ENCODE peak calls at places on chromosome 22, in eight cellular contexts. W is mucosa of gallbladder; C is NCI-H2081; Z is HS-27A; S is WTC11; Y is stimulated activated CD8-positive, alpha-beta memory T cell treated with anti-CD3 and anti-CD28 coated beads, Interleukin-15, amount 100 ng/mL, for 48 hours; F is ovary; I is sciatic nerve. D is an unnamed sample.

GRCh38 chr22:48781868-48782267 is 1045.8 kb downstream of the BRD1 start:
- DNase-seq in F (no peak), C (no peak), W (no peak), Z (no peak), I (no peak), Y (no peak), S (no peak), D (no peak)

GRCh38 chr22:32830473-32830872 is 29.0 kb downstream of the TIMP3 start:
- DNase-seq in W (peak), S (peak), Y (no peak), F (no peak), Z (no peak), I (no peak), C (no peak), D (no peak)

GRCh38 chr22:39283312-39284141 is 35.9 kb downstream of the RPL3 start:
- DNase-seq in S (no peak), Y (no peak), I (peak), Z (peak), C (no peak), F (no peak), W (peak), D (peak)

GRCh38 chr22:48866906-48867597 is 960.6 kb downstream of the BRD1 start:
- DNase-seq in C (no peak), Y (no peak), W (no peak), Z (no peak), I (peak), F (no peak), S (no peak), D (no peak)

GRCh38 chr22:24216541-24217209 is 28.2 kb downstream of the GGT5 start:
- DNase-seq in S (no peak), C (no peak), Y (peak), W (no peak), F (no peak), I (no peak), Z (no peak), D (no peak)

GRCh38 chr22:48083502-48083901 is 1321.1 kb downstream of the TBC1D22A start:
- DNase-seq in Y (no peak), W (no peak), Z (no peak), I (no peak), C (no peak), F (no peak), S (no peak), D (no peak)

GRCh38 chr22:27801197-27801615 is 350 bp downstream of the MN1 start:
- DNase-seq in Z (no peak), F (peak), S (peak), Y (no peak), C (peak), W (no peak), I (no peak), D (peak)

GRCh38 chr22:42116848-42117424 is 13.7 kb downstream of the CYP2D6 start:
- DNase-seq in S (peak), C (no peak), W (no peak), Z (no peak), I (no peak), F (no peak), Y (no peak), D (no peak)

GRCh38 chr22:26606611-26607010 is 11.2 kb downstream of the CRYBB1 start:
- DNase-seq in S (no peak), I (no peak), Y (no peak), C (no peak), F (no peak), W (no peak), Z (peak), D (no peak)

GRCh38 chr22:37930270-37930951 is 23.0 kb downstream of the C22orf23 start:
- DNase-seq in W (no peak), S (peak), Y (no peak), F (no peak), Z (no peak), I (no peak), C (no peak), D (no peak)

GRCh38 chr22:46515208-46516111 is 22.0 kb downstream of the CELSR1 start:
- DNase-seq in I (no peak), C (no peak), W (no peak), S (no peak), Z (no peak), Y (no peak), F (no peak), D (no peak)

GRCh38 chr22:37802310-37803194 is 5.2 kb upstream of the GCAT start:
- DNase-seq in I (peak), Z (no peak), F (peak), Y (no peak), W (peak), C (peak), S (peak), D (peak)

GRCh38 chr22:39457546-39458442 is 982 bp downstream of the MGAT3 start:
- DNase-seq in Y (no peak), Z (no peak), S (no peak), I (no peak), C (no peak), W (no peak), F (no peak), D (no peak)

GRCh38 chr22:45008853-45009751 is 703 bp downstream of the PHF21B start:
- DNase-seq in Z (no peak), C (no peak), Y (no peak), F (peak), S (peak), I (no peak), W (no peak), D (no peak)

GRCh38 chr22:42061041-42061440 is 9.6 kb downstream of the NAGA start:
- DNase-seq in Z (no peak), Y (no peak), S (no peak), F (no peak), W (no peak), C (no peak), I (peak), D (peak)

GRCh38 chr22:47043835-47044721 is 281.6 kb downstream of the TBC1D22A start:
- DNase-seq in S (peak), I (no peak), F (no peak), Z (no peak), W (no peak), C (peak), Y (no peak), D (peak)

D was measured in stomach.